ENCODE peak calls at places on chromosomes 7 and 10, in ten cellular contexts. M is GM12878, A is GM12892, I is upper lobe of left lung, Z is transverse colon, Q is breast epithelium, D is HepG2, R is GM12891, O is sigmoid colon, P is GM23338. N is an unnamed sample.

GRCh38 chr7:117859246-117859812 is 13.9 kb downstream of the CTTNBP2 start:
- DNase-seq in M (no peak), D (no peak), R (no peak), A (no peak), P (no peak), O (no peak), I (no peak), Q (no peak), Z (no peak), N (no peak)

GRCh38 chr7:157505646-157506045 is 168.8 kb downstream of the DNAJB6 start:
- DNase-seq in D (no peak), O (no peak), Z (no peak), I (no peak), P (no peak), M (no peak), R (no peak), A (no peak), Q (no peak), N (no peak)

GRCh38 chr7:157926107-157926506 is 589.3 kb downstream of the DNAJB6 start:
- DNase-seq in M (no peak), Z (no peak), I (no peak), O (no peak), A (no peak), R (no peak), P (no peak), D (no peak), Q (no peak), N (no peak)

GRCh38 chr7:139035588-139036353 is at the start of gene ZC3HAV1L:
- DNase-seq in O (peak), M (no peak), A (peak), D (peak), Z (peak), I (peak), Q (peak), P (peak), R (peak), N (peak)

GRCh38 chr7:95420996-95421846 is 13.6 kb downstream of the PON2 start:
- DNase-seq in P (no peak), Q (no peak), D (no peak), Z (no peak), R (no peak), A (no peak), O (no peak), I (no peak), M (no peak), N (no peak)

GRCh38 chr10:77233466-77233865 is 404.1 kb downstream of the KCNMA1 start:
- DNase-seq in I (no peak), M (no peak), Z (no peak), R (no peak), A (no peak), D (no peak), O (no peak), Q (no peak), P (no peak), N (no peak)

GRCh38 chr7:128121731-128122576 is 90.7 kb upstream of the LRRC4 start:
- DNase-seq in Q (no peak), O (no peak), I (peak), Z (no peak), P (peak), D (no peak), R (no peak), A (no peak), M (no peak), N (no peak)

GRCh38 chr10:100345570-100346330 is 1.3 kb upstream of the SCD start:
- DNase-seq in P (peak), M (no peak), A (no peak), O (no peak), Q (no peak), I (peak), R (no peak), Z (no peak), D (peak), N (no peak)

GRCh38 chr7:42104231-42104630 is 132.8 kb downstream of the GLI3 start:
- DNase-seq in P (no peak), R (no peak), M (no peak), D (no peak), Q (no peak), I (no peak), Z (no peak), A (no peak), O (no peak), N (no peak)

GRCh38 chr7:75889826-75890225 is 11.0 kb downstream of the RHBDD2 start:
- DNase-seq in A (no peak), D (no peak), Q (no peak), Z (no peak), I (no peak), P (no peak), R (no peak), O (no peak), M (no peak), N (no peak)

GRCh38 chr7:91182819-91183405 is 81.3 kb upstream of the FZD1 start:
- DNase-seq in D (no peak), Z (no peak), P (no peak), A (no peak), O (no peak), R (no peak), I (no peak), Q (no peak), M (no peak), N (no peak)

GRCh38 chr7:76364198-76364584 is 5.4 kb upstream of the YWHAG start:
- DNase-seq in A (no peak), Z (no peak), R (no peak), I (peak), Q (no peak), O (peak), M (no peak), D (no peak), P (no peak), N (no peak)

GRCh38 chr10:1962025-1962424 is 224.7 kb upstream of the ADARB2 start:
- DNase-seq in P (peak), D (no peak), Q (no peak), A (no peak), O (no peak), I (no peak), R (no peak), M (no peak), Z (no peak), N (no peak)

GRCh38 chr7:55387062-55387965 is 22.2 kb downstream of the LANCL2 start:
- DNase-seq in Z (no peak), D (peak), R (no peak), O (no peak), Q (no peak), A (no peak), I (no peak), P (peak), M (no peak), N (no peak)

GRCh38 chr10:86066696-86067095 is 299.9 kb downstream of the GRID1 start:
- DNase-seq in Q (no peak), M (no peak), Z (no peak), A (no peak), D (no peak), O (peak), R (no peak), P (no peak), I (no peak), N (peak)

GRCh38 chr7:99860281-99861127 is 16.3 kb downstream of the OR2AE1 start:
- DNase-seq in R (no peak), I (no peak), Q (peak), Z (no peak), M (no peak), D (peak), P (no peak), O (no peak), A (no peak), N (no peak)

GRCh38 chr10:24920907-24921881 is 31.2 kb downstream of the PRTFDC1 start:
- DNase-seq in Q (no peak), M (peak), A (no peak), P (peak), I (peak), D (no peak), O (no peak), R (no peak), Z (peak), N (no peak)
- TF ChIP-seq POLR2AphosphoS5 in Q (no peak), M (no peak), A (no peak), P (no peak), I (peak), D (no peak), O (no peak), R (no peak), Z (no peak), N (peak)

DNA sequence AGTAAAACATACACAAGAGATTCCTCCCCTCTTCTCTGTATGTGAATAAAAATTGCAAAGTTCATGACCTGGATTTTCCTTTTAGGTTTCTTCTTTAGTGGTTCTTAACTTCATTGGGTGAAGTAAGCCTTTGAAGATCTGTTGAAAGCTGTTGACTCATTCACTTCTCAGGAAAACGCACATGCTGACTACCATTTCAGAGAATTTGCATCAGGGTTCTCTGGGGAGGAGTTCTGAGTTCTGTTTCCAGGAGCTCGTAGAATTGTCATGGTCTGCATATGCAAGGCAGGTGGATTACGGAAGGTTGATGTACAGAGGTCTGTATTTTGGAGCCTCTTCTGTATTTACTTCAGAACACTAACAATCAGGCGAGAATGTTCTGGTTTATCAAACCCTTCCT is 962 bp upstream of the SLC26A4 start:
- DNase-seq in O (no peak), A (no peak), R (no peak), D (no peak), P (no peak), Q (no peak), I (no peak), Z (no peak), M (no peak), N (no peak)
- TF ChIP-seq POLR2AphosphoS5 in O (no peak), A (no peak), R (no peak), D (no peak), P (no peak), Q (no peak), I (no peak), Z (no peak), M (no peak), N (no peak)

GRCh38 chr7:98286093-98286525 is 4.6 kb downstream of the BRI3 start:
- DNase-seq in O (peak), P (no peak), D (peak), M (no peak), I (peak), Z (peak), R (no peak), A (no peak), Q (peak), N (peak)
- TF ChIP-seq POLR2AphosphoS5 in O (no peak), P (no peak), D (no peak), M (no peak), I (peak), Z (peak), R (no peak), A (no peak), Q (peak), N (no peak)

GRCh38 chr7:135095450-135095849 is 52.4 kb upstream of the TMEM140 start:
- DNase-seq in P (no peak), A (no peak), Q (no peak), I (no peak), M (no peak), D (no peak), O (no peak), R (no peak), Z (no peak), N (no peak)
- TF ChIP-seq POLR2AphosphoS5 in P (no peak), A (no peak), Q (no peak), I (no peak), M (no peak), D (no peak), O (no peak), R (no peak), Z (no peak), N (no peak)

DNA sequence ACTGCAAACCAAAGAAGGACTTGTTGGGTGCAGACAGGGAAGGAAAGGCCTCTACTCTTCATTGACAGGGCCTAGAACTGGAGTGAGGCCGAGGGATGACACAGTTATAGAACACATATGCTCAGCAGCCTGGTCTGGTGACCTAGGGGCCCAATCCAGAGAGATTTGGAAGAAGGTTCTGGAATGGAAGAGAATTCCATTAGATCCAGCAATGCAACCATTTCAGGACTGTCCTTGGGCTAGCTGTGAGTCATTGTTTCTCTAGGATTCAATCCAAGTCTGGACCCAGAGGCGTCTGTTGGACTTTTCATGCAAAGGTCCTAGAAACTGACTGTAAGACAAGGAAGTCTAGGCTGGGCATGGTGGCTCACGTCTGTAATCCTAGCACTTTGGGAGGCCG is 59.2 kb downstream of the WIPF3 start:
- DNase-seq in A (no peak), P (no peak), M (no peak), Z (no peak), D (peak), R (no peak), I (no peak), Q (no peak), O (no peak), N (no peak)
- TF ChIP-seq POLR2AphosphoS5 in A (no peak), P (no peak), M (no peak), Z (no peak), D (no peak), R (no peak), I (no peak), Q (no peak), O (no peak), N (no peak)

GRCh38 chr7:33932832-33933468 is 27.6 kb downstream of the BMPER start:
- DNase-seq in I (peak), O (peak), Q (peak), R (peak), M (no peak), Z (peak), P (peak), A (peak), D (peak), N (peak)
- TF ChIP-seq POLR2AphosphoS5 in I (no peak), O (peak), Q (no peak), R (no peak), M (no peak), Z (no peak), P (no peak), A (no peak), D (no peak), N (no peak)

N was measured in suprapubic skin.